ENCODE peak calls at places on chromosomes 11 and 22, in ten cellular contexts. U, K, D, R, J, I, V, H, G and O are unnamed samples.

GRCh38 chr11:44618561-44619425 is 53.3 kb downstream of the CD82 start:
- DNase-seq in J (no peak), H (no peak), V (peak), K (no peak), R (no peak), I (no peak), G (no peak), D (no peak), U (no peak), O (no peak)

GRCh38 chr11:61327669-61328071 is 5.2 kb downstream of the DDB1 start:
- DNase-seq in V (no peak), H (no peak), I (no peak), U (no peak), G (no peak), R (no peak), J (peak), D (no peak), K (no peak), O (no peak)

GRCh38 chr11:91997178-91997577 is 227.4 kb upstream of the FAT3 start:
- DNase-seq in D (no peak), K (no peak), R (no peak), J (no peak), I (no peak), V (no peak), G (no peak), U (no peak), H (no peak), O (no peak)

GRCh38 chr11:105489431-105489830 is 120.4 kb upstream of the GRIA4 start:
- DNase-seq in R (no peak), D (no peak), H (peak), G (no peak), I (no peak), J (no peak), V (no peak), U (no peak), K (no peak), O (no peak)

GRCh38 chr22:36816635-36817428 is at the start of gene PVALB:
- DNase-seq in J (peak), V (no peak), K (no peak), D (peak), H (peak), U (no peak), G (peak), R (no peak), I (peak), O (no peak)

GRCh38 chr11:85694385-85694980 is 8.5 kb upstream of the CCDC89 start:
- DNase-seq in G (peak), R (no peak), U (no peak), V (no peak), D (peak), J (peak), K (no peak), I (no peak), H (no peak), O (no peak)

GRCh38 chr11:70040452-70040851 is 37.7 kb upstream of the ANO1 start:
- DNase-seq in U (no peak), D (no peak), J (no peak), R (no peak), G (no peak), I (no peak), K (no peak), V (no peak), H (no peak), O (no peak)

GRCh38 chr11:93484716-93485115 is 58.5 kb downstream of the SMCO4 start:
- DNase-seq in K (no peak), G (no peak), I (no peak), H (no peak), R (no peak), D (no peak), V (no peak), U (no peak), J (peak), O (no peak)

GRCh38 chr22:22720201-22720723 is 75.8 kb downstream of the GGTLC2 start:
- DNase-seq in K (no peak), V (peak), R (peak), G (peak), H (peak), D (peak), J (peak), I (no peak), U (no peak), O (peak)

GRCh38 chr22:48182896-48183805 is 1420.7 kb downstream of the TBC1D22A start:
- DNase-seq in I (no peak), J (no peak), G (no peak), H (peak), U (no peak), D (no peak), K (no peak), R (no peak), V (peak), O (no peak)

GRCh38 chr22:44702479-44703219 is 645 bp downstream of the PRR5 start:
- DNase-seq in J (no peak), G (no peak), R (no peak), H (peak), D (peak), K (no peak), U (no peak), V (peak), I (no peak), O (no peak)

GRCh38 chr11:23856654-23857053 is 640.2 kb upstream of the LUZP2 start:
- DNase-seq in R (no peak), H (no peak), J (peak), U (no peak), V (no peak), K (no peak), D (no peak), I (no peak), G (no peak), O (no peak)

GRCh38 chr11:60887531-60887930 is 18.9 kb downstream of the PRPF19 start:
- DNase-seq in V (no peak), I (no peak), G (peak), U (no peak), H (peak), D (peak), R (peak), J (peak), K (no peak), O (no peak)

GRCh38 chr11:84419576-84419975 is 1133.4 kb upstream of the CCDC90B start:
- DNase-seq in I (no peak), H (no peak), R (no peak), J (no peak), V (no peak), K (no peak), G (no peak), U (no peak), D (no peak), O (no peak)

GRCh38 chr22:37234736-37235711 is 9.0 kb downstream of the RAC2 start:
- DNase-seq in R (no peak), D (no peak), K (no peak), J (no peak), I (no peak), G (no peak), V (peak), H (no peak), U (no peak), O (peak)

GRCh38 chr11:2309251-2310072 is 7.6 kb downstream of the TSPAN32 start:
- DNase-seq in J (no peak), R (no peak), V (no peak), I (no peak), K (no peak), D (no peak), G (no peak), U (no peak), H (no peak), O (no peak)

GRCh38 chr22:17552737-17553136 is 10.6 kb upstream of the SLC25A18 start:
- DNase-seq in K (no peak), D (no peak), V (no peak), I (peak), G (no peak), J (no peak), R (no peak), U (no peak), H (no peak), O (no peak)